ENCODE peak calls at places on chromosomes 11 and 22, in ten cellular contexts. P is uterus, H is body of pancreas, L is gastrocnemius medialis, D is adrenal gland, T is sigmoid colon, F is tibial nerve, U is heart left ventricle, W is A549, C is breast epithelium. A is an unnamed sample.

GRCh38 chr22:36166086-36166485 is 5.5 kb upstream of the APOL3 start:
- DNase-seq in P (no peak), H (no peak), L (no peak), D (no peak), T (no peak), F (no peak), U (no peak), W (no peak), C (no peak), A (no peak)

GRCh38 chr11:19832901-19833300 is 120.3 kb downstream of the NAV2 start:
- DNase-seq in P (no peak), H (no peak), L (no peak), D (no peak), T (no peak), F (no peak), U (no peak), W (no peak), C (no peak), A (no peak)

GRCh38 chr22:35752172-35752832 is 34.6 kb downstream of the APOL5 start:
- DNase-seq in P (no peak), H (no peak), L (no peak), D (no peak), T (no peak), F (no peak), U (no peak), W (no peak), C (no peak), A (no peak)

GRCh38 chr11:127003260-127003981 is 2.9 kb upstream of the KIRREL3 start:
- DNase-seq in P (no peak), H (peak; percentile 33), L (no peak), D (no peak), T (no peak), F (no peak), U (no peak), W (peak; percentile 65), C (no peak), A (no peak)

GRCh38 chr11:6653055-6653454 is 2.6 kb downstream of the DCHS1 start:
- DNase-seq in P (no peak), H (no peak), L (no peak), D (no peak), T (no peak), F (no peak), U (no peak), W (no peak), C (no peak), A (no peak)

GRCh38 chr22:21593406-21594232 is 26.1 kb downstream of the UBE2L3 start:
- DNase-seq in P (no peak), H (no peak), L (no peak), D (no peak), T (no peak), F (no peak), U (peak; percentile 82), W (peak; percentile 31), C (no peak), A (no peak)

GRCh38 chr11:115918579-115918978 is 414.4 kb upstream of the CADM1 start:
- DNase-seq in P (no peak), H (no peak), L (no peak), D (no peak), T (no peak), F (no peak), U (no peak), W (no peak), C (no peak), A (no peak)

GRCh38 chr11:128262463-128263345 is 324.7 kb downstream of the ETS1 start:
- DNase-seq in P (no peak), H (no peak), L (no peak), D (no peak), T (no peak), F (no peak), U (no peak), W (no peak), C (no peak), A (no peak)

GRCh38 chr11:69854719-69855118 is 35.5 kb upstream of the FGF3 start:
- DNase-seq in P (no peak), H (no peak), L (no peak), D (no peak), T (no peak), F (no peak), U (no peak), W (peak; percentile 18), C (no peak), A (no peak)

GRCh38 chr22:27443315-27443714 is 358.2 kb downstream of the MN1 start:
- DNase-seq in P (no peak), H (no peak), L (no peak), D (no peak), T (no peak), F (no peak), U (peak; percentile 42), W (no peak), C (no peak), A (no peak)

GRCh38 chr11:126748097-126748756 is 252.3 kb downstream of the KIRREL3 start:
- DNase-seq in P (no peak), H (peak; percentile 19), L (no peak), D (no peak), T (no peak), F (no peak), U (no peak), W (no peak), C (no peak), A (no peak)

GRCh38 chr11:47417712-47418111 is 8.5 kb downstream of the PSMC3 start:
- DNase-seq in P (no peak), H (no peak), L (no peak), D (no peak), T (no peak), F (no peak), U (peak; percentile 23), W (no peak), C (no peak), A (no peak)
- TF ChIP-seq POLR2A in P (no peak), H (no peak), L (no peak), D (no peak), T (no peak), F (no peak), U (no peak), W (no peak), C (no peak), A (no peak)

GRCh38 chr22:17418890-17419324 is 49.6 kb downstream of the CECR2 start:
- DNase-seq in P (no peak), H (no peak), L (no peak), D (no peak), T (no peak), F (no peak), U (peak; percentile 68), W (no peak), C (no peak), A (no peak)

GRCh38 chr22:17422736-17423343 is 53.6 kb downstream of the CECR2 start:
- DNase-seq in P (no peak), H (no peak), L (no peak), D (no peak), T (no peak), F (no peak), U (no peak), W (no peak), C (no peak), A (no peak)

GRCh38 chr22:17423616-17424015 is 54.4 kb downstream of the CECR2 start:
- DNase-seq in P (no peak), H (no peak), L (no peak), D (no peak), T (no peak), F (no peak), U (no peak), W (peak; percentile 2), C (no peak), A (no peak)

DNA sequence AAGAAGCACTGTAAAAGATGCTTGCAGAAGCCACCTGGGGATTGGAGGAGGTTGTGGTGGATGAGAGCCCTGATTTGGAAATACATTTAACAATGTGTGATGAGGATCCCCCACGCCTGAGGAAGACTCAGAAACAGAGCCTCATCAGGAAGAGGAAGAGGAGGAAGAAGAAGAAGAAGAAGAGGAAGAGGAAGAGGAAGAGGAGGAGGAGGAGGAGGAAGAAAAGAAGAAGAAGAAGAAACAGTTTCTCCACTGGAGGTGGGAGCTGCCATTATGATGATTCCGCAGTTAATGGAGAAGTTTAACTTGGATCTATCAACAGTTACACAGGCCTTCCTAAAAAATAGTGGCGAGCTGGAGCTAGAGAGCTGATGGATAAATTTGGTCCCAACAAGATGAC is 50.1 kb downstream of the CECR2 start:
- DNase-seq in P (no peak), H (no peak), L (no peak), D (no peak), T (no peak), F (no peak), U (no peak), W (no peak), C (no peak), A (no peak)
- TF ChIP-seq CTCF in P (no peak), H (no peak), L (no peak), D (no peak), T (no peak), F (no peak), U (no peak), W (no peak), C (no peak), A (no peak)

GRCh38 chr22:23047265-23047664 is 23.1 kb upstream of the GNAZ start:
- DNase-seq in P (no peak), H (no peak), L (no peak), D (no peak), T (no peak), F (no peak), U (no peak), W (no peak), C (no peak), A (no peak)
- H3K4me3 ChIP-seq in P (no peak overlapping the region), H (no peak overlapping the region), L (no peak overlapping the region), D (no peak overlapping the region), T (no peak overlapping the region), F (no peak overlapping the region), U (no peak overlapping the region), W (no peak overlapping the region), C (no peak overlapping the region), A (no peak overlapping the region)

GRCh38 chr11:117000039-117000740 is 98.0 kb downstream of the SIK3 start:
- DNase-seq in P (no peak), H (no peak), L (no peak), D (no peak), T (no peak), F (no peak), U (no peak), W (no peak), C (no peak), A (no peak)
- TF ChIP-seq POLR2A in P (no peak), H (no peak), L (no peak), D (no peak), T (no peak), F (no peak), U (no peak), W (no peak), C (no peak), A (no peak)

GRCh38 chr22:33274214-33274828 is 216.1 kb upstream of the SYN3 start:
- DNase-seq in P (no peak), H (no peak), L (no peak), D (peak; percentile 19), T (no peak), F (peak; percentile 21), U (no peak), W (peak; percentile 22), C (no peak), A (no peak)
- TF ChIP-seq CTCF in P (peak; percentile 11), H (no peak), L (no peak), D (no peak), T (no peak), F (peak; percentile 15), U (no peak), W (no peak), C (no peak), A (no peak)

A was measured in lower leg skin.